ENCODE peak calls at places on chromosomes 11 and 22, in eight cellular contexts. V is cardiac muscle cell, L is mammary epithelial cell, W is neuronal stem cell, X is ovary, T is mucosa of descending colon, N is tibial nerve, A is mesendoderm. K is an unnamed sample. For H3K36me3, the result is how much of the 10 kb centered on the place peaks cover.

GRCh38 chr22:37183432-37184379 is 4.3 kb downstream of the C1QTNF6 start:
- DNase-seq in V (no peak), L (no peak), W (no peak), X (no peak), T (peak), N (no peak), A (no peak), K (no peak)

GRCh38 chr11:72767203-72768062 is 15.2 kb upstream of the ARAP1 start:
- DNase-seq in V (no peak), L (no peak), W (no peak), X (no peak), T (no peak), N (no peak), A (no peak), K (no peak)

GRCh38 chr11:2744166-2744565 is 44.4 kb upstream of the KCNQ1OT1 start:
- DNase-seq in V (no peak), L (peak), W (no peak), X (no peak), T (peak), N (no peak), A (no peak), K (no peak)

GRCh38 chr11:15801616-15802015 is 554.7 kb downstream of the SOX6 start:
- DNase-seq in V (no peak), L (no peak), W (no peak), X (no peak), T (no peak), N (no peak), A (no peak), K (no peak)

GRCh38 chr22:36026741-36027140 is 1.9 kb downstream of the RBFOX2 start:
- DNase-seq in V (peak), L (peak), W (no peak), X (no peak), T (no peak), N (no peak), A (peak), K (peak)

GRCh38 chr22:48257690-48258065 is 1495.2 kb downstream of the TBC1D22A start:
- DNase-seq in V (no peak), L (no peak), W (no peak), X (no peak), T (no peak), N (no peak), A (peak), K (no peak)

GRCh38 chr11:3057069-3057963 is at the start of gene CARS1:
- DNase-seq in V (peak), L (peak), W (peak), X (peak), T (peak), N (peak), A (peak), K (peak)

GRCh38 chr11:44865866-44866272 is 84.8 kb downstream of the TP53I11 start:
- DNase-seq in V (no peak), L (no peak), W (no peak), X (no peak), T (no peak), N (no peak), A (no peak), K (no peak)

GRCh38 chr22:44727148-44727547 is 25.1 kb downstream of the PRR5 start:
- DNase-seq in V (no peak), L (no peak), W (no peak), X (no peak), T (no peak), N (no peak), A (no peak), K (no peak)

GRCh38 chr22:27801197-27801615 is 350 bp downstream of the MN1 start:
- DNase-seq in V (peak), L (peak), W (peak), X (peak), T (peak), N (no peak), A (peak), K (no peak)

GRCh38 chr11:57515332-57516060 is at the start of gene SLC43A1:
- DNase-seq in V (peak), L (no peak), W (no peak), X (peak), T (peak), N (peak), A (no peak), K (peak)

GRCh38 chr22:38449776-38450175 is 5.2 kb downstream of the KCNJ4 start:
- DNase-seq in V (no peak), L (no peak), W (no peak), X (no peak), T (no peak), N (no peak), A (no peak), K (no peak)

GRCh38 chr11:78310500-78310909 is 107.1 kb downstream of the GAB2 start:
- DNase-seq in V (peak), L (no peak), W (no peak), X (peak), T (peak), N (peak), A (no peak), K (peak)

GRCh38 chr22:43514476-43515157 is 102.8 kb downstream of the MPPED1 start:
- DNase-seq in V (no peak), L (no peak), W (no peak), X (no peak), T (no peak), N (no peak), A (no peak), K (no peak)

GRCh38 chr11:76810151-76810853 is 27.1 kb downstream of the TSKU start:
- DNase-seq in V (peak), L (peak), W (no peak), X (no peak), T (no peak), N (peak), A (no peak), K (peak)

GRCh38 chr11:85643255-85643654 is 4.5 kb upstream of the TMEM126A start:
- DNase-seq in V (peak), L (peak), W (no peak), X (peak), T (no peak), N (no peak), A (peak), K (no peak)

GRCh38 chr11:86228967-86229330 is 15.6 kb upstream of the EED start:
- DNase-seq in V (no peak), L (no peak), W (no peak), X (no peak), T (no peak), N (no peak), A (no peak), K (no peak)

GRCh38 chr11:33692013-33692504 is 8.6 kb downstream of the C11orf91 start:
- DNase-seq in V (peak), L (peak), W (no peak), X (peak), T (no peak), N (peak), A (peak), K (peak)

GRCh38 chr11:43693731-43694130 is 13.2 kb downstream of the HSD17B12 start:
- DNase-seq in V (no peak), L (no peak), W (no peak), X (no peak), T (no peak), N (no peak), A (no peak), K (no peak)
- H3K36me3 ChIP-seq in V (under half), L (under half), W (under half), X (under half), T (under half), N (under half), A (under half), K (under half)

DNA sequence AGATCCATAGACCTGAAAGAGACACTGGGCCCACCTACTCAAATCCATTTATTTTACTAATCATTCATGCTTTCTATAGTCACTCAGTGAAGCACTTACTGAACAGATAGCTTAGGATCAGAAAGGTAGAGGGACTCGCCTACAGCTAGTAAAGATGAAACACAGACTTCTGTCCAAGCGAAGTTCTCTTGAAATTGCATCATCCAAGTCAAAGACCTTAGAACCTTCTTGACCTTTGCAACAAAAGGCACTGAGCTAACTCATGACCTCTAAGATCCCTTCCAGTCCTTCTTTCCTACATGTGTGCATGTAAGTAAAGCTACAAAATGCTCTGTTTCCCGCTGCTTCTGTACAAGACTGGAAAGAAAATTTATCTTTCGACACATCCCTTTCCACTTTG is 377.6 kb downstream of the LARGE1 start:
- DNase-seq in V (no peak), L (no peak), W (peak), X (no peak), T (no peak), N (no peak), A (no peak), K (no peak)
- H3K36me3 ChIP-seq in V (under half), L (under half), W (under half), X (under half), T (under half), N (under half), A (under half), K (under half)

DNA sequence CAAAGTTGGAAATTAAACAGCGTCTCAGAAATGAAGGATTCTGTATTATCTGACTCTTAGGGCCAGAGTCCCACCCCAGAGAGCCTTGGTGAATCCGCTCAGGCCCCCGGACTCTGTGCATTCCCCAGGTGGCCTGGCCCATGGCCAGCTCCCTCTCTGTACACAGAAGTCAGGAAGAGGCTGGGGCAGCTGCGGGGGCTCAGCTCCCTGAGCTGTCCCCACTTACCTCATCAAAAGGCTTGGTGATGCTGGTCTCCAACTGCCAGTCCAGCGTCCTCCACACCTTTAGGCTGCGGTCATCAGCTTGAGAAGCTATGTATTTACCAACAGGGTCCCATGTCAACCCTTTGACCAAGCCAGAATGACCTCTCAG is 35.0 kb downstream of the HIRA start:
- DNase-seq in V (no peak), L (no peak), W (no peak), X (no peak), T (no peak), N (no peak), A (no peak), K (no peak)
- H3K36me3 ChIP-seq in V (under half), L (under half), W (half or more), X (under half), T (under half), N (under half), A (under half), K (under half)

GRCh38 chr11:680970-681369 is 14.1 kb downstream of the DEAF1 start:
- DNase-seq in V (no peak), L (no peak), W (no peak), X (no peak), T (no peak), N (no peak), A (no peak), K (no peak)
- H3K36me3 ChIP-seq in V (under half), L (under half), W (half or more), X (under half), T (under half), N (under half), A (under half), K (under half)

DNA sequence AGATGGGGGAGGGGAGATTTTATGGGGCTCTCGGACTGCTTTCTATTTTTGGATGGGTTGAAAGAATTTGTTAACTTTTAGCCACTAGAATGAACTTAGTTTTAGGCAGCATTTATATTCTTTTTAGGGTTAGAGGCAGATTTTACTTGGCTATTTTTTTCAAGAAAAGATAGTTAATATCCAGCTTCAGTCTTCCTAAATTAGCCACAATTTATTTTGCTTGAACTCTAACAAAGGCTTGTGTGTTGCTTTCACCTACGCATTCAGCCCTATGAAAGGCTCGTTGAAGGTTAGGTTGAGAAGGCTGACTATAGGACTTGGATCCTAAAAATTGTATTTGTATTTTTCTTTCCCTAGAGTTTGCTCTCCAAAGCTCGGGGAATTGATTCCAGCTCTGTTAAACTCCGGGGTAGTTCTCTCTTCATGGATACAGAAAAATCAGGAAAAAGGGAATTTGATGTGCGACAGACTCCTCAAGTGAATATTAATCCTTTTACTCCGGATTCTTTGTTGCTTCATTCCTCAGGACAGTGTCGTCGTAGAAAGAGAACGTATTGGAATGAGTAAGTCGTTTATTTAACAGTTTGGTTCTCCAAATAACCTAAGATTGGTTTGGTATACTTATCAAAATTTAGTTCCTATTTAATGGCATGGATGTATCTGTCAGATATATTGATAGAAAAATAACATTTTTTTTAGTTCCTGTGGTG is 2.2 kb downstream of the WEE1 start:
- DNase-seq in V (no peak), L (peak), W (no peak), X (no peak), T (no peak), N (no peak), A (peak), K (peak)
- H3K36me3 ChIP-seq in V (under half), L (under half), W (half or more), X (under half), T (under half), N (under half), A (under half), K (under half)

DNA sequence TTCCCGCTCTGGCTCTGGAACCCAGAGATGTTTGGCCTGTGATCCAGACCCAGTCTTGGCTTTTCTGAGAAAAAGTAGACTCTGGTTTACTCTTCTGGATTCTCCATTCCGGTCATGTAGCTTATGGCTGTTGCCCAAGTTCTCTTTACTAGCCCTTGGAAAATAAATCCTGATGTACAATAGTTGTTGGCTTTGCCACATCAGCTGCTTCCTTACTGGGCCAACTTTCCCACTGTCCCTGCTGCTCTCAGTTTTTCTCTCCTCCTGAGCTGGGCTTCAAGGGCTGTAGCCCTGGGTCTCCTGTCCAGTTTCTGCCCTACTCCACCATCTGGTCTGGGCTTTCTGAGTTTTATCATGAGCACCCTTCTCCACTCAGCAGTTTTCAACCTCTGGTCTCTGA is 12.5 kb downstream of the PATZ1 start:
- DNase-seq in V (no peak), L (no peak), W (no peak), X (no peak), T (no peak), N (no peak), A (no peak), K (no peak)
- H3K36me3 ChIP-seq in V (under half), L (under half), W (half or more), X (under half), T (under half), N (under half), A (under half), K (under half)

DNA sequence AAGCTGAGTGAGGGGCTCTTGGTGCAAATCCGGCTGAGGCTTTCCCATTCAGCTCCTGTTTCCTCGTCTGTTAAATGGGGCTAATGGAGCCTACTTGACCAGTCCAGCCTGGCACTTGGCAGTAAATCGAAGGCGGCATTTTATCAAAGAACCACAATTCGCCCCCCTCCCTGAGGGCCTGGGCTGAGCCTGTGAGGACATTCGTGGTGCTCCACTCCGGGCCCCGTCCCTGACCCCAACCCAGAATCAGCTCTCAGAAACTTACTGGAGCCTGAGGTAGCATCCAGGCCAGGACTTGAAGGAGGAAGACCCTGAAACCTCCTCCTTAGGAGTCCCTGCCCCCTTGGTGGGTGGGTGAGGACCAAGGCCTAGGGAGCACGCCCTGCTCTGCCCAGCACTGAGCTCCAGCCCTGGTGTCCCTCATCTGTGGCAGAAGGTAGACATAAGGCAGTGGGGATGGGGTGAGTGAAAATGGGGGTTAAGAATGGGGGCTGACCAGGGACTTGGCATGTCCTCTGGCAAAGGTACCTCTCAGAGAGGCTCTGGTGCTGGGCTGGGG is 2.1 kb upstream of the CASTOR1 start:
- DNase-seq in V (no peak), L (no peak), W (no peak), X (no peak), T (no peak), N (no peak), A (no peak), K (no peak)
- H3K36me3 ChIP-seq in V (under half), L (under half), W (under half), X (under half), T (under half), N (under half), A (under half), K (under half)

DNA sequence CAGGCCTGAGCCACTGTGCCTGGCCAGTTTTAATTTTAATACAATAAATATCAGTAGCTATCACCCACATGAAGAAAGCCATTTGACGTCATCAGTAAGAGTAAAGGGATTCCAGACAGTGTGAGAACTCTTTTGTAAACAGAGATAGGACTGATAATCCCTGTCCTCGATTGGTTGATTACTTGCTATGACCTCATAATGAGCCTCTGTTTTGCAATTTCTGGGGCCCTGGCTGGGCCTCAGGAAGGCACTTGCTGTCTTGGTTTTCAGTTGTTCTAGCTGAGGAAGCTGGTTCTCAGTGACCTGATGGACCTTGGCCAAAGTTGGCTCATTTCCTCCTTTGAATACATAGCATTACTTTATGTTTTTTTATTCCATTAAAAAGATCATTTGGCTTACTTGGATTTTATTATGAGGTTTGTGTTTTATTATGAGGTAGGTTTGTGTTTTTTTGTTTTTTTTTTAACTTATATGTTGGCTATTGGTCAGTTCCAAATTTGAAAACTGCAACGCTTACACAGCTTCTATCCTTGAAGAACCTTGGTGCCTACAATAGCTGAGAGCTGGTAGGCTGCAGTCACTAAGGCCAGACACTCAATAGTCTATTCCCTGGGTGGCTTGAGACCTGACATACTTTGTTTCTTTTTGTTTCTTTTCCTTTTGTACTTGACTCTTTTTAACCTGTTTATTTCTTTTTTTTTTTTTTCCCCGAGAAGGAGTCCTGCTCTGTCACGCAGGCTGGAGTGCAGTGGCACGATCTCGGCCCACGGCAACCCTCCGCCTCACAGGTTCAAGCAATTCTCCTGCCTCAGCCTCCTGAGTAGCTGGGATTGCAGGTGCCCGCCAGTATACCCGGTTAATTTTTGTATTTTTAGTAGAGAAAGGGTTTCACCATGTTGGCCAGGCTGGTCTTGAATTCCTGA is 20.0 kb downstream of the MARK2 start:
- DNase-seq in V (peak), L (peak), W (no peak), X (no peak), T (peak), N (peak), A (no peak), K (peak)
- H3K36me3 ChIP-seq in V (under half), L (under half), W (under half), X (under half), T (under half), N (under half), A (under half), K (under half)